ENCODE peak calls at places on chromosome 5, in ten cellular contexts. R is NCI-H1417 treated with DMSO at 0.1 percent for 48 hours; K is fibroblast of the conjunctiva; W is A673; N is GM13977; C is AG10803; S is astrocyte; I is anterior cingulate cortex; O is activated CD8-positive, alpha-beta memory T cell treated with anti-CD3 and anti-CD28 coated beads for 4 hours; A is ELR. Y is an unnamed sample.
A peak's percentile ranks its signal among the peaks of the same experiment; 100 is the strongest.

GRCh38 chr5:111232311-111233049 is 8.3 kb downstream of the CAMK4 start:
- DNase-seq in C (no peak), I (no peak), A (no peak), O (no peak), K (no peak), N (no peak), W (no peak), R (no peak), S (no peak), Y (no peak)

GRCh38 chr5:140567136-140567818 is 2.6 kb downstream of the SLC35A4 start:
- DNase-seq in W (no peak), K (no peak), S (no peak), I (no peak), N (no peak), C (no peak), O (no peak), A (no peak), R (no peak), Y (no peak)

GRCh38 chr5:93189707-93190120 is 391.3 kb downstream of the NR2F1-AS1 start:
- DNase-seq in S (peak; percentile 100), K (peak; percentile 16), O (no peak), N (no peak), W (no peak), I (no peak), A (peak; percentile 99), R (no peak), C (peak; percentile 86), Y (no peak)

GRCh38 chr5:176844706-176845391 is 34.5 kb downstream of the UNC5A start:
- DNase-seq in N (no peak), R (no peak), I (no peak), O (no peak), C (peak; percentile 21), S (no peak), A (peak; percentile 66), W (peak; percentile 31), K (no peak), Y (no peak)

GRCh38 chr5:161189452-161189851 is 337.4 kb upstream of the ATP10B start:
- DNase-seq in A (no peak), I (no peak), S (no peak), K (no peak), O (no peak), C (no peak), R (no peak), N (no peak), W (no peak), Y (no peak)

GRCh38 chr5:61257421-61257820 is 74.6 kb upstream of the ZSWIM6 start:
- DNase-seq in C (no peak), S (peak; percentile 18), N (no peak), R (no peak), I (no peak), O (no peak), A (no peak), K (no peak), W (no peak), Y (no peak)

GRCh38 chr5:33343661-33344327 is 97.0 kb upstream of the TARS1 start:
- DNase-seq in W (no peak), C (peak; percentile 91), R (no peak), K (peak; percentile 89), N (no peak), S (peak; percentile 91), I (no peak), A (peak; percentile 91), O (no peak), Y (no peak)

GRCh38 chr5:179912951-179913350 is 5.3 kb upstream of the TBC1D9B start:
- DNase-seq in K (no peak), R (no peak), A (no peak), W (no peak), N (no peak), O (no peak), C (no peak), S (no peak), I (no peak), Y (no peak)

GRCh38 chr5:1480217-1480616 is 35.0 kb upstream of the SLC6A3 start:
- DNase-seq in R (no peak), W (no peak), C (no peak), N (no peak), A (no peak), I (peak; percentile 44), O (no peak), K (no peak), S (no peak), Y (no peak)

GRCh38 chr5:33834334-33834733 is 57.5 kb downstream of the ADAMTS12 start:
- DNase-seq in A (peak; percentile 81), W (no peak), R (no peak), C (peak; percentile 58), I (no peak), N (no peak), O (no peak), K (no peak), S (peak; percentile 81), Y (no peak)

GRCh38 chr5:96637191-96637590 is 25.0 kb upstream of the CAST start:
- DNase-seq in W (no peak), O (no peak), K (no peak), C (no peak), A (no peak), R (no peak), S (no peak), I (no peak), N (no peak), Y (no peak)

GRCh38 chr5:88805151-88805784 is 77.7 kb downstream of the MEF2C start:
- DNase-seq in S (no peak), R (no peak), A (no peak), C (no peak), I (no peak), O (no peak), N (no peak), W (no peak), K (no peak), Y (no peak)

GRCh38 chr5:125461641-125462072 is 715.2 kb upstream of the ZNF608 start:
- DNase-seq in A (no peak), I (no peak), C (no peak), W (no peak), R (no peak), O (no peak), S (peak; percentile 23), N (no peak), K (no peak), Y (no peak)

GRCh38 chr5:13632676-13633075 is 311.8 kb downstream of the DNAH5 start:
- DNase-seq in K (no peak), N (no peak), C (peak; percentile 63), A (peak; percentile 89), O (no peak), W (no peak), R (no peak), S (peak; percentile 15), I (no peak), Y (no peak)

GRCh38 chr5:6633469-6634326 is 458 bp downstream of the SRD5A1 start:
- DNase-seq in O (no peak), C (no peak), N (no peak), S (peak; percentile 20), R (no peak), K (no peak), I (no peak), A (peak; percentile 56), W (peak; percentile 51), Y (peak; percentile 12)

GRCh38 chr5:97495301-97495700 is 312.3 kb upstream of the RIOK2 start:
- DNase-seq in W (no peak), K (no peak), I (no peak), R (no peak), A (no peak), O (no peak), N (no peak), S (no peak), C (no peak), Y (no peak)

GRCh38 chr5:84218546-84218945 is 166.1 kb downstream of the EDIL3 start:
- DNase-seq in C (no peak), A (peak; percentile 65), O (no peak), R (no peak), N (no peak), W (no peak), K (no peak), I (no peak), S (peak; percentile 20), Y (no peak)

GRCh38 chr5:76403963-76404693 is 1.0 kb downstream of the IQGAP2 start:
- DNase-seq in S (no peak), O (peak; percentile 58), N (peak; percentile 61), A (peak; percentile 5), C (no peak), W (peak; percentile 61), K (no peak), R (no peak), I (no peak), Y (no peak)

GRCh38 chr5:32182463-32183081 is 8.5 kb upstream of the GOLPH3 start:
- DNase-seq in C (no peak), I (no peak), S (no peak), N (no peak), R (no peak), K (no peak), O (no peak), W (no peak), A (no peak), Y (no peak)

GRCh38 chr5:139745800-139746690 is 49.6 kb upstream of the PSD2 start:
- DNase-seq in C (peak; percentile 66), S (peak; percentile 68), I (no peak), A (peak; percentile 79), R (no peak), W (peak; percentile 98), O (peak; percentile 25), N (peak; percentile 80), K (peak; percentile 50), Y (peak; percentile 39)

GRCh38 chr5:85096426-85096825 is 711.7 kb upstream of the EDIL3 start:
- DNase-seq in I (no peak), S (peak; percentile 20), A (no peak), C (no peak), W (no peak), O (no peak), R (no peak), N (no peak), K (no peak), Y (no peak)

GRCh38 chr5:154997746-154998145 is 15.8 kb upstream of the KIF4B start:
- DNase-seq in W (peak; percentile 46), N (no peak), R (no peak), I (no peak), C (no peak), O (no peak), K (no peak), A (peak; percentile 73), S (peak; percentile 18), Y (no peak)

GRCh38 chr5:94159144-94159543 is 417.7 kb upstream of the POU5F2 start:
- DNase-seq in C (no peak), R (no peak), N (no peak), O (no peak), S (no peak), W (peak; percentile 9), I (no peak), K (no peak), A (peak; percentile 21), Y (no peak)

GRCh38 chr5:154844800-154845199 is 5.6 kb downstream of the FAXDC2 start:
- DNase-seq in W (no peak), K (no peak), I (no peak), O (no peak), R (no peak), N (no peak), A (no peak), C (no peak), S (no peak), Y (no peak)

GRCh38 chr5:134289509-134290113 is 63.7 kb upstream of the PPP2CA start:
- DNase-seq in W (peak; percentile 38), O (no peak), K (peak; percentile 76), N (peak; percentile 53), I (peak; percentile 9), S (peak; percentile 52), A (peak; percentile 88), R (no peak), C (peak; percentile 77), Y (peak; percentile 52)

GRCh38 chr5:20575515-20575914 is 587.5 kb upstream of the CDH18 start:
- DNase-seq in R (no peak), W (no peak), C (no peak), N (no peak), O (no peak), A (peak; percentile 15), S (no peak), K (no peak), I (no peak), Y (no peak)

GRCh38 chr5:65062684-65063083 is 294.0 kb downstream of the CWC27 start:
- DNase-seq in K (peak; percentile 94), I (no peak), R (no peak), S (peak; percentile 86), C (peak; percentile 98), A (peak; percentile 93), W (peak; percentile 86), O (no peak), N (no peak), Y (no peak)

GRCh38 chr5:141637693-141638419 is 1.1 kb downstream of the RELL2 start:
- DNase-seq in R (no peak), W (peak; percentile 60), S (peak; percentile 12), K (no peak), N (peak; percentile 75), I (no peak), O (peak; percentile 31), C (peak; percentile 34), A (peak; percentile 67), Y (no peak)

Y was measured in NCI-H1436.